ENCODE peak calls at places on chromosomes 2 and 18, in six cellular contexts. G is A549; H is tibial nerve; M is CD8-positive, alpha-beta T cell; C is heart right ventricle; F is pancreas. X is an unnamed sample. For H3K4me1, the result is how much of the 10 kb centered on the place peaks cover.

GRCh38 chr2:9002313-9002636 is 1.2 kb downstream of the MBOAT2 start:
- DNase-seq in G (no peak), H (no peak), M (no peak), C (no peak), F (no peak), X (no peak)

GRCh38 chr2:138094031-138094430 is 129.8 kb downstream of the HNMT start:
- DNase-seq in G (no peak), H (no peak), M (no peak), C (no peak), F (no peak), X (no peak)

GRCh38 chr2:160868891-160869290 is 291.3 kb upstream of the TANK start:
- DNase-seq in G (no peak), H (no peak), M (no peak), C (no peak), F (no peak), X (no peak)

GRCh38 chr2:238163494-238164198 is 4.9 kb downstream of the ERFE start:
- DNase-seq in G (no peak), H (no peak), M (no peak), C (no peak), F (peak), X (no peak)

GRCh38 chr18:72613589-72613988 is 69.4 kb upstream of the CBLN2 start:
- DNase-seq in G (no peak), H (no peak), M (no peak), C (no peak), F (no peak), X (no peak)

GRCh38 chr2:145724499-145724898 is 1204.6 kb upstream of the ZEB2 start:
- DNase-seq in G (no peak), H (no peak), M (no peak), C (no peak), F (no peak), X (no peak)

GRCh38 chr2:36824281-36824680 is 127.8 kb downstream of the VIT start:
- DNase-seq in G (no peak), H (no peak), M (no peak), C (no peak), F (no peak), X (no peak)

GRCh38 chr2:162403884-162404283 is 60.0 kb downstream of the GCA start:
- DNase-seq in G (no peak), H (no peak), M (no peak), C (no peak), F (no peak), X (no peak)

GRCh38 chr2:2757764-2758163 is 426.7 kb upstream of the MYT1L start:
- DNase-seq in G (no peak), H (no peak), M (no peak), C (no peak), F (no peak), X (no peak)

GRCh38 chr2:15588329-15588919 is 3.2 kb upstream of the DDX1 start:
- DNase-seq in G (peak), H (peak), M (no peak), C (peak), F (no peak), X (peak)

GRCh38 chr18:34322365-34323289 is 97.9 kb upstream of the NOL4 start:
- DNase-seq in G (peak), H (no peak), M (no peak), C (no peak), F (no peak), X (peak)

GRCh38 chr2:105321875-105322646 is 7.5 kb downstream of the TGFBRAP1 start:
- DNase-seq in G (no peak), H (no peak), M (no peak), C (no peak), F (no peak), X (no peak)

GRCh38 chr2:151347904-151348303 is 9.5 kb upstream of the TNFAIP6 start:
- DNase-seq in G (no peak), H (no peak), M (no peak), C (no peak), F (no peak), X (peak)

GRCh38 chr18:5106730-5107129 is 90.3 kb downstream of the AKAIN1 start:
- DNase-seq in G (peak), H (no peak), M (no peak), C (no peak), F (no peak), X (no peak)

GRCh38 chr18:31241900-31242409 is 76.0 kb upstream of the DSG1 start:
- DNase-seq in G (peak), H (no peak), M (no peak), C (no peak), F (no peak), X (peak)

DNA sequence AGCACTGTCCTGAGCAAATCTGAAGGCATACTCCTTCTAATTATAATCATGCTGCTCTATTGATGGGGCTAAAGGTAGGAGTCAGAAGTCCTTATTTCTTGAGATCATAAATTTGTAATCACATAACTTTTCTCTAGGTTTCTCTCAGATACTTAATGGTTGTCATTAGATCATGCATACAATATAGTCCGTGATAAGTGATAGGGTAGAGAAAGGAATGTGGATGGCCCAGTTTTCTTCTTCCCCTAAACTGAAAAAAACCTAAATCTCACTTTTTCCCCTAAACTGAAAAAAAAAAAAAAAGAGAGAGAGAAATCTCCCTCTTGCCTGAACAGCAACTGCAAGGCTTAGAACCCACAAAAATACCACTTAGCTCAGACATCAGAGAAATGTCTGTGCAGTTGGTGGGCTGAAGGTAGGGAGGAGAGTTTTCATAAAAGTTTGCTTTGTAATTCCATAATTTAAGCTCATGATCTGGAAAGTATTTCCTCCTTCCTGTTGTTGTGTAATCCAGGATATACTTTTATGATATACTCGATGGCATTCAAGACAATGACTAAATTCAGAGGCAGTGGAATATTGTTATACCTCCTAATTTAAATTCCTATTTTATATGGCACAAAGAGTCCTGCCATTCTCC is 79.3 kb upstream of the ITPRID2 start:
- DNase-seq in G (peak), H (no peak), M (no peak), C (no peak), F (no peak), X (no peak)
- H3K4me1 ChIP-seq in G (half or more), H (under half), M (under half), C (under half), F (half or more), X (under half)

DNA sequence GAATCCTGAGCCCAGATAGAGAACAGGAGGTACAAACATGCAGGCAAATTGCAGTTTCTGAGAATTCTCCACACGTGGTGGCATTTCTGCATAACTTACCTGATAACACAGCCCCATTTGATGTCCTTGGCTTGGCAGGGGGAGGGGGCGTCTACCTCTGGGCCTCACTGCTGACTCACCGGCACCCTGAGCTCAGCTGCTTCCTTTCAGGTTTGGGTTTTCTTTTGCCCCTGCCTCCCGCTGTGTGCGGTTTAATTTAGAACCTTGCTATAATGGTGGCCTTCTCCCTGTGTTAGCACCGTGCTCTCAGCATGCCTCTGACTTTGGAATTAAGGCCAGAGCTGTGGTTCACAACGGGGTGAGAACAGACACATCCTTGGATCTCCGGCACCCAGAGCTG is 4.4 kb downstream of the CTIF start:
- DNase-seq in G (no peak), H (no peak), M (no peak), C (no peak), F (no peak), X (peak)
- H3K4me1 ChIP-seq in G (half or more), H (under half), M (under half), C (half or more), F (under half), X (half or more)

DNA sequence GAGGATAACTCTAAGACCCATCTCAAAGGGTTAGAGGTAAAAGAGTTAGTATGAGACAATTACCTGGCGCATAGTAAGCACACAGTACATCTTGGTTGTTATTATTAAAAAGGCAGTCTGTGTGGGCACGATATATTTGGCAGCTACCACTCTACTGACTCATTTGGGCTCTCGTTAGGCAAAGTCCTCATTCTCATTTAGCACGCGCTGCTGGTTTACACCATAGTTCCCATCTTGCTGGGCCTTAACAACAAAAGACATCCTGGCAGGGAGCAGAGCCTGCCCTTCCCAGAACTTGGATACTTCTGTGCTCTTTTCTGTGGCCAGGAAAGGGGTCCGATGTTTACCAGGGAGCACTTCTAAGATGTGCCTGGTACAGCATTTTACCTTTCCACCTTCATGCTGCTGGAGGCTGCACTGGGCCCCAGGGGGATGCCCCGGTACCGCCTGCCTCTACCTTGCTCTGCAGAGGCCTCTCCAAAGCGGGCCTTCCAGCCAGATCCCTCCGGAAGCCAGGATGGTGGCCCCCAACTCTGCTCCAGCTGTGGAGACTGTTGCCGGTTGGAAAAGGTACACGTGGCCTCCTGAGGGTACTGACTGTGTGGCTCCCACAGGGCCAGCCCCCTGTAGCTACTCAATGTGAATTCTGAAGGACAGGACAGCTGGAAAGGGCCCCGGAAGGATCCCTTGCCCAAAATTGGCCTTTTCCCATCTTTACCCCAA is 15.0 kb downstream of the GLI2 start:
- DNase-seq in G (no peak), H (no peak), M (no peak), C (no peak), F (no peak), X (no peak)
- H3K4me1 ChIP-seq in G (under half), H (under half), M (under half), C (under half), F (under half), X (under half)

DNA sequence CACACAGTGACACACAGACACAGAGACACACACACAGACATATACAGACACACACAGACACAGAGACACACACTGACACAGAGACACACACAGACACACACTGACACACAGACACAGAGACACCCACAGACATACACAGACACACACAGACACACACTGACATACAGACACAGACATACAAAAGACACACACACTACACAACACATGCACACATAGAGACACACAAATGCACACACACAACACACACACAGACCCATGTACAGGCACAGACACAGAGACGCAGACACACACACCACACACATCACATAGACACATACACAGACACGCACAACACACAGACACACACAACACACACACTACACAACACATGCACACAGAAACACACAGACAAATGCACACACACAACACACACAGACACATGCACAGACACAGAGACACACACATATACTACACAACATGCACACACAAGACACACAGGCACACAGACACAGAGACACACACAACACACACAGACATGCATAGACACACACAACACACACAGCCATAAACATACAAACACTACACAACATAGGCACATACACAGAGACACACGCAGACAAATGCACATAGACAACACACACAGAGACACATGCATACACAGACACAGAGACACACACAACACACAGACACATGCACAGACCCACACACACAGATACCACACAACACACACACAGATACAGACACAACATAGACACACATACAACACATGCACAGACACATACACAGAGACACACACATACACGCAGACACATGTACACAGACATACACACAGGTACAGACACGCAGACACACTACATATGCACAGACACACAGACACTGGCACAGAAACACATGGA is 120.5 kb downstream of the BCL2 start:
- DNase-seq in G (no peak), H (no peak), M (no peak), C (no peak), F (no peak), X (no peak)
- H3K4me1 ChIP-seq in G (under half), H (under half), M (half or more), C (under half), F (under half), X (under half)

DNA sequence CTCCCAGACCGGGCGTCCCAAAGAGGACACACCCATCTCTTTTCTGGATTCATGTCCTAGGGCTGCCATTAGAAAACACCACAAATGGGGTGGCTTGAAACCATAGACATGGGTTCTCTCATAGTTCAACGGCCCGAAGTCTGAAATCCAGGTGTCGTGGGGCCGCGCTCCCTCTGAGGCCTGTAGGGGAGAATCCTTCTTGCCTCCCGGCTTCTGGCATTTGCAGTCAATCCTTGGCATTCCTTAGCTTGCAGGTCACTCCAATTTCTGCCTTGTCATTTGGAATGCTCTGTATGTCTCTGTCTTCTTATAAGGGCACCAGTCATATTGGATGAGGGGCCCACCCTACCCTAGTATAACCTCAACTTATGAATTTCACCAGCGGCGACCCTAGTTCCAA is 65.1 kb downstream of the CYB5A start:
- DNase-seq in G (no peak), H (no peak), M (no peak), C (no peak), F (no peak), X (no peak)
- H3K4me1 ChIP-seq in G (under half), H (under half), M (under half), C (under half), F (under half), X (under half)

GRCh38 chr18:58397385-58398132 is 231.3 kb downstream of the ALPK2 start:
- DNase-seq in G (no peak), H (no peak), M (no peak), C (no peak), F (no peak), X (no peak)
- H3K4me1 ChIP-seq in G (under half), H (under half), M (under half), C (under half), F (under half), X (under half)

GRCh38 chr18:23868341-23868740 is 146.2 kb upstream of the TTC39C start:
- DNase-seq in G (no peak), H (no peak), M (no peak), C (no peak), F (no peak), X (no peak)
- H3K4me1 ChIP-seq in G (under half), H (under half), M (half or more), C (under half), F (under half), X (under half)